ENCODE peak calls at places on chromosomes 3 and 15, in six cellular contexts. L is AG08396; S is stimulated activated CD8-positive, alpha-beta memory T cell treated with anti-CD3 and anti-CD28 coated beads, Interleukin-15, amount 100 ng/mL, for 4 hours; R is KBM-7; D is caudate nucleus; X is IMR-90. T is an unnamed sample.

GRCh38 chr15:58545307-58546065 is 113.7 kb downstream of the LIPC start:
- DNase-seq in L (no peak), S (no peak), R (peak), D (no peak), X (peak), T (no peak)

GRCh38 chr15:74541494-74542191 is 623 bp downstream of the ARID3B start:
- DNase-seq in L (peak), S (peak), R (peak), D (no peak), X (peak), T (no peak)

GRCh38 chr3:123385981-123386380 is 62.9 kb downstream of the ADCY5 start:
- DNase-seq in L (peak), S (no peak), R (no peak), D (no peak), X (peak), T (no peak)

GRCh38 chr3:152400912-152401311 is 132.2 kb downstream of the MBNL1 start:
- DNase-seq in L (peak), S (no peak), R (no peak), D (no peak), X (peak), T (no peak)

GRCh38 chr3:179676081-179676480 is 23.2 kb downstream of the USP13 start:
- DNase-seq in L (no peak), S (no peak), R (no peak), D (no peak), X (no peak), T (no peak)

GRCh38 chr15:45648521-45649200 is 13.8 kb downstream of the SQOR start:
- DNase-seq in L (peak), S (no peak), R (no peak), D (no peak), X (peak), T (no peak)

GRCh38 chr15:46701347-46701746 is 1016.0 kb upstream of the SEMA6D start:
- DNase-seq in L (no peak), S (no peak), R (no peak), D (no peak), X (no peak), T (no peak)

GRCh38 chr3:101383156-101383575 is 62.8 kb upstream of the IMPG2 start:
- DNase-seq in L (no peak), S (no peak), R (no peak), D (no peak), X (peak), T (no peak)

GRCh38 chr15:73628976-73629854 is 4.0 kb downstream of the NPTN start:
- DNase-seq in L (no peak), S (no peak), R (peak), D (no peak), X (no peak), T (no peak)

GRCh38 chr3:20236603-20237002 is 50.6 kb upstream of the SGO1 start:
- DNase-seq in L (no peak), S (no peak), R (no peak), D (no peak), X (no peak), T (no peak)

GRCh38 chr15:64926661-64927060 is 15.0 kb downstream of the ANKDD1A start:
- DNase-seq in L (no peak), S (no peak), R (no peak), D (no peak), X (no peak), T (no peak)

GRCh38 chr3:11288786-11289637 is 16.8 kb downstream of the ATG7 start:
- DNase-seq in L (peak), S (no peak), R (peak), D (no peak), X (peak), T (no peak)